ENCODE peak calls at places on chromosomes 11 and 22, in six cellular contexts. Q, R, K, J, G and C are unnamed samples.

GRCh38 chr22:23233746-23234408 is 53.6 kb downstream of the BCR start:
- DNase-seq in Q (no peak), R (peak), K (peak), J (no peak), G (no peak), C (no peak)

GRCh38 chr11:79116600-79116999 is 324.2 kb downstream of the TENM4 start:
- DNase-seq in Q (no peak), R (no peak), K (no peak), J (no peak), G (no peak), C (no peak)

GRCh38 chr22:35598396-35598710 is 18.8 kb downstream of the MB start:
- DNase-seq in Q (no peak), R (no peak), K (no peak), J (no peak), G (no peak), C (no peak)

GRCh38 chr11:124892750-124893454 is 4.8 kb downstream of the ROBO4 start:
- DNase-seq in Q (no peak), R (no peak), K (peak), J (no peak), G (no peak), C (no peak)

GRCh38 chr11:60887531-60887930 is 18.9 kb downstream of the PRPF19 start:
- DNase-seq in Q (peak), R (peak), K (peak), J (no peak), G (peak), C (no peak)

GRCh38 chr11:74784234-74784633 is 35.6 kb downstream of the RNF169 start:
- DNase-seq in Q (no peak), R (no peak), K (no peak), J (peak), G (no peak), C (no peak)

GRCh38 chr11:115333106-115333505 is 171.1 kb downstream of the CADM1 start:
- DNase-seq in Q (no peak), R (no peak), K (no peak), J (no peak), G (no peak), C (no peak)

GRCh38 chr11:62340269-62340901 is 3.1 kb downstream of the ASRGL1 start:
- DNase-seq in Q (peak), R (peak), K (peak), J (peak), G (peak), C (no peak)

GRCh38 chr11:128603003-128603715 is 15.8 kb upstream of the ETS1 start:
- DNase-seq in Q (no peak), R (no peak), K (no peak), J (no peak), G (no peak), C (no peak)

GRCh38 chr11:33899383-33900037 is 7.6 kb upstream of the LMO2 start:
- DNase-seq in Q (no peak), R (peak), K (peak), J (no peak), G (no peak), C (no peak)

GRCh38 chr11:108592591-108593213 is 866 bp downstream of the EXPH5 start:
- DNase-seq in Q (no peak), R (peak), K (peak), J (no peak), G (peak), C (no peak)

GRCh38 chr11:66335531-66336233 is 552 bp downstream of the RIN1 start:
- DNase-seq in Q (no peak), R (no peak), K (peak), J (no peak), G (peak), C (peak)

GRCh38 chr22:40436460-40437431 is 66.4 kb downstream of the SGSM3 start:
- DNase-seq in Q (peak), R (peak), K (peak), J (peak), G (no peak), C (peak)

GRCh38 chr11:61803889-61804647 is 11.4 kb downstream of the FEN1 start:
- DNase-seq in Q (no peak), R (no peak), K (no peak), J (no peak), G (no peak), C (no peak)

GRCh38 chr11:27699242-27699925 is 871 bp downstream of the BDNF start:
- DNase-seq in Q (no peak), R (no peak), K (peak), J (no peak), G (peak), C (no peak)

DNA sequence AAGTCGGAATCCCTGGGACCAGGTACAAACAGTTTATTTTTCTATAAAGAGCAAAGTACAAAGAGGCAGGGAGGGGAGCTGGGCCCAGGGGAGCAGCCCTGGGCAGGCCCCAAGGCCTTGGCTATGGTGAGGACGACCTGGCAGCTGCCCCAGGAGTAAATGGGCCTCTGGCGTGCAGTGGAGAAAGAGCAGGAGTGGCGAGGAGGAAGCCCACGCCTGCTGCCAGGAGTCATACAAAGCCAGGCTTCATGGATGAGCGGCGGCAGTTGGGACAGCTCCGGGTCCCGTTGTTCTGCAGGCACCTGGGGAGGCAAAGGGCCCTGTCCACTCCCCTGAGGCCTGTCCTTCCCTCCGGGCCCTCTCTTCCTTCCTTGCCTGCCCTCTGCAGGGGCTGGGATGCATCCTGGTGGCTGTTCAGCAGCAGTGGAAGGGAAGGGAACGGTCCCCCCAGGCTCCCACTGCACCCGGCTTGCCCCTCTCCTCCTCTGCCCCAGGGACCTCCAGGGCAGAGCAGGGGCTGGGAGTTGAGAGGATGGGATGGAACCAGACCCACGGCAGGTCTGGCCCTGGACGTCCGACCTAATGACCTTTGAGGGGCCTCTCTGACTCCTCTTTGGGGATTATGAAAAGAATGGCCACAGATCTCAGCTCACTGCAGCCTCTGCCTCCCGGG is 11.1 kb downstream of the RAPSN start:
- DNase-seq in Q (peak), R (no peak), K (no peak), J (no peak), G (no peak), C (no peak)
- TF ChIP-seq GABPA in Q (peak), R (no peak), K (no peak), J (no peak), G (no peak), C (no peak)

DNA sequence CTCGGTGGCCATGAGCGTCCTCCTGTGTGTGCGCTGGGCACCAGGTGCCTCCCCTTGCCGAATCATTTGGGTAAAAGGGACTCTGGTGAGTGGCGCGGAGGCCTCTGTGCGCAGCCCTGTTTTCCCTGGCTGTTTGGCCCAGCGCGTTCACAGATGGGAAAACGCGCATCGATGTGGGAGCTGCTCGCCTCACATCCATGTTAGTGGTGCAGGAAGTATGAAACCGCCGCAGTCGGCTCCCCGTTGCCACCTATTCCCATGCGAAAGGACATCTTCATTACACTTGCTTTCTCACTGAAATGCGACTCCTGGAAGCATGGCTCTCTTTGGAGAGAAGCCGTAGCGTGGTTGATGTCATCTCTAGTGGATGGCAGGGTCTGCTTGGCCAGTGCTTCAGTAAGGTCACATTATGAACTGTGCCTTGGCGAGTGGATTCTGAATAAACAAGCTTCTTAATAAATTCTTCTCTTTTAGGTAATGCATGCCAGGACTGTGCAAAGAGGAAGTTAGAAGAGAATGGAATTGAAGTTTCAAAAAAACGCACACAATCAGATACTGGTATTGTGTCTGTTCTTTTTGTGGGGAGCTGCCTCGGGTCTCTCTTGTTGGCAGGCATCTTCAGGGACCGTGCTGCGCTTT is 26.2 kb downstream of the FAM118A start:
- DNase-seq in Q (no peak), R (no peak), K (no peak), J (no peak), G (no peak), C (no peak)
- TF ChIP-seq GABPA in Q (no peak), R (no peak), K (no peak), J (no peak), G (no peak), C (no peak)

DNA sequence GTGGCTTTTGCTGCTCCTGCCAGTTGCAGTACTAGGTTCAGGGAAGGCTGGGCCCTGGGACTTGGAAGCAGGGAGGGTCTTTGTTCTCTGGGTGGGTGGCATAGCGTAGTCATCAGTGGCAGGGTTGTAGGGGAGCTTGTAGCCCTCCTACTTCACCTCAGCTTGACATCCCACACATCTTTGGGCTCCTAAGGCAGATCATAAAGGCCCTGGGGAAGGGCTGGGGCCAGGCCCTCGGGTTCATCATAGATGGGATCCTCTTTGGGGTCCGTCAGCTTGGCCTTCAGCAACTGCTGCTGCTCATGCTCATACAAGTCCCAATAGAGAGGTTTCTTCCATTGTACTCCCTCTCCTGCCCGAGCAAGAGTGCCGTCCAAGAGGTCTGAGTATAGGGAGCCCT is 6.0 kb upstream of the PHOX2A start:
- DNase-seq in Q (no peak), R (no peak), K (no peak), J (no peak), G (no peak), C (no peak)
- TF ChIP-seq GABPA in Q (no peak), R (no peak), K (no peak), J (no peak), G (no peak), C (no peak)

GRCh38 chr22:20877715-20878114 is 18.9 kb downstream of the SNAP29 start:
- DNase-seq in Q (no peak), R (no peak), K (no peak), J (no peak), G (no peak), C (no peak)

GRCh38 chr22:20882855-20883254 is 24.0 kb downstream of the SNAP29 start:
- DNase-seq in Q (no peak), R (no peak), K (no peak), J (no peak), G (no peak), C (no peak)

GRCh38 chr22:20884454-20884853 is 25.6 kb downstream of the SNAP29 start:
- DNase-seq in Q (no peak), R (peak), K (no peak), J (no peak), G (no peak), C (no peak)

GRCh38 chr22:20881869-20882815 is 23.3 kb downstream of the SNAP29 start:
- DNase-seq in Q (no peak), R (peak), K (no peak), J (no peak), G (no peak), C (no peak)

GRCh38 chr22:20881231-20881630 is 22.4 kb downstream of the SNAP29 start:
- DNase-seq in Q (no peak), R (peak), K (no peak), J (no peak), G (no peak), C (no peak)
- TF ChIP-seq GABPA in Q (no peak), R (no peak), K (no peak), J (no peak), G (no peak), C (no peak)

DNA sequence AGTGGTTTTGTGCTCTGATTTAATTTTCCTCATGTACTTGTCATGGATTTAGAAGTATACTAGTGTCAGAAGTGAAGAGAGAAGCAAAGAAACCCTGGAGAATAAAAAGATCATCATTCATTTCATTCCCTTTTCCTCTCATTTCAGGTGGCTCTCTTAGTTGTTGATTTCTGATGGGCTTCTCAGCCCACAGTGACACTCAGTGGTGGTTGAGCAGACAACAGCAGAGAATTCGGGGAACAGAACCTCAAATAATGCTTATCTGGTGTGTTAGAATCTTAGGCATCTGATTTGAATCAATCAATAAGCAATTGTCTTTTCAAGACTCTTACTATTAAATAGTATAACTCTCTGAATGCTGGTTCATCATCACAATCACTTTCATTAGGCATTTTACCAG is 1289.4 kb downstream of the FAM181B start:
- DNase-seq in Q (no peak), R (no peak), K (no peak), J (no peak), G (no peak), C (no peak)
- TF ChIP-seq GABPA in Q (no peak), R (no peak), K (no peak), J (no peak), G (no peak), C (no peak)

GRCh38 chr11:75814369-75814685 is 683 bp upstream of the UVRAG start:
- DNase-seq in Q (no peak), R (no peak), K (no peak), J (no peak), G (no peak), C (no peak)
- TF ChIP-seq GABPA in Q (no peak), R (no peak), K (no peak), J (no peak), G (no peak), C (no peak)

GRCh38 chr11:4531666-4532065 is 13.3 kb upstream of the OR52M1 start:
- DNase-seq in Q (peak), R (no peak), K (no peak), J (no peak), G (no peak), C (no peak)
- TF ChIP-seq GABPA in Q (no peak), R (no peak), K (no peak), J (no peak), G (no peak), C (no peak)

GRCh38 chr11:106088896-106089295 is 11.4 kb downstream of the AASDHPPT start:
- DNase-seq in Q (no peak), R (no peak), K (no peak), J (no peak), G (no peak), C (no peak)
- TF ChIP-seq GABPA in Q (no peak), R (no peak), K (no peak), J (no peak), G (no peak), C (no peak)